ENCODE peak calls at places on chromosome 5, in seven cellular contexts. One of them, this sample, is unnamed.

GRCh38 chr5:66742083-66742895 is 146.1 kb downstream of the MAST4 start:
- DNase-seq in left cardiac atrium: peak
- DNase-seq in occipital lobe: no peak
- DNase-seq in stimulated activated CD4-positive, alpha-beta T cell treated with anti-CD3 and anti-CD28 coated beads, Interleukin-1b, Interleukin-23, amount 100 ng/mL, for 48 hours: no peak
- DNase-seq in stimulated activated effector memory CD8-positive, alpha-beta T cell treated with anti-CD3 and anti-CD28 coated beads, Interleukin-12 subunit alpha, Interleukin-12 subunit beta, amount 100 ng/mL, for 72 hours: no peak
- DNase-seq in CD8-positive, alpha-beta memory T cell: no peak
- DNase-seq in left ventricle myocardium superior: peak
- DNase-seq in this sample: no peak

GRCh38 chr5:68656936-68657857 is 436.6 kb upstream of the SLC30A5 start:
- DNase-seq in stimulated activated CD4-positive, alpha-beta T cell treated with anti-CD3 and anti-CD28 coated beads, Interleukin-1b, Interleukin-23, amount 100 ng/mL, for 48 hours: no peak
- DNase-seq in stimulated activated effector memory CD8-positive, alpha-beta T cell treated with anti-CD3 and anti-CD28 coated beads, Interleukin-12 subunit alpha, Interleukin-12 subunit beta, amount 100 ng/mL, for 72 hours: no peak
- DNase-seq in left cardiac atrium: no peak
- DNase-seq in occipital lobe: no peak
- DNase-seq in CD8-positive, alpha-beta memory T cell: no peak
- DNase-seq in left ventricle myocardium superior: no peak
- DNase-seq in this sample: no peak

GRCh38 chr5:154309361-154309725 is 118.8 kb downstream of the GALNT10 start:
- DNase-seq in left ventricle myocardium superior: no peak
- DNase-seq in left cardiac atrium: no peak
- DNase-seq in occipital lobe: no peak
- DNase-seq in stimulated activated effector memory CD8-positive, alpha-beta T cell treated with anti-CD3 and anti-CD28 coated beads, Interleukin-12 subunit alpha, Interleukin-12 subunit beta, amount 100 ng/mL, for 72 hours: no peak
- DNase-seq in stimulated activated CD4-positive, alpha-beta T cell treated with anti-CD3 and anti-CD28 coated beads, Interleukin-1b, Interleukin-23, amount 100 ng/mL, for 48 hours: no peak
- DNase-seq in CD8-positive, alpha-beta memory T cell: no peak
- DNase-seq in this sample: no peak

GRCh38 chr5:35230043-35230611 is at the start of gene PRLR:
- DNase-seq in stimulated activated CD4-positive, alpha-beta T cell treated with anti-CD3 and anti-CD28 coated beads, Interleukin-1b, Interleukin-23, amount 100 ng/mL, for 48 hours: no peak
- DNase-seq in left cardiac atrium: peak
- DNase-seq in occipital lobe: no peak
- DNase-seq in stimulated activated effector memory CD8-positive, alpha-beta T cell treated with anti-CD3 and anti-CD28 coated beads, Interleukin-12 subunit alpha, Interleukin-12 subunit beta, amount 100 ng/mL, for 72 hours: no peak
- DNase-seq in left ventricle myocardium superior: peak
- DNase-seq in CD8-positive, alpha-beta memory T cell: no peak
- DNase-seq in this sample: no peak

GRCh38 chr5:172594867-172595466 is 46.1 kb upstream of the NEURL1B start:
- DNase-seq in stimulated activated CD4-positive, alpha-beta T cell treated with anti-CD3 and anti-CD28 coated beads, Interleukin-1b, Interleukin-23, amount 100 ng/mL, for 48 hours: no peak
- DNase-seq in occipital lobe: no peak
- DNase-seq in left ventricle myocardium superior: no peak
- DNase-seq in CD8-positive, alpha-beta memory T cell: no peak
- DNase-seq in left cardiac atrium: no peak
- DNase-seq in stimulated activated effector memory CD8-positive, alpha-beta T cell treated with anti-CD3 and anti-CD28 coated beads, Interleukin-12 subunit alpha, Interleukin-12 subunit beta, amount 100 ng/mL, for 72 hours: no peak
- DNase-seq in this sample: no peak

GRCh38 chr5:108125771-108126511 is 256.0 kb downstream of the FBXL17 start:
- DNase-seq in left cardiac atrium: no peak
- DNase-seq in CD8-positive, alpha-beta memory T cell: no peak
- DNase-seq in left ventricle myocardium superior: no peak
- DNase-seq in occipital lobe: no peak
- DNase-seq in stimulated activated CD4-positive, alpha-beta T cell treated with anti-CD3 and anti-CD28 coated beads, Interleukin-1b, Interleukin-23, amount 100 ng/mL, for 48 hours: no peak
- DNase-seq in stimulated activated effector memory CD8-positive, alpha-beta T cell treated with anti-CD3 and anti-CD28 coated beads, Interleukin-12 subunit alpha, Interleukin-12 subunit beta, amount 100 ng/mL, for 72 hours: no peak
- DNase-seq in this sample: no peak

GRCh38 chr5:36982146-36982545 is 105.6 kb downstream of the NIPBL start:
- DNase-seq in stimulated activated effector memory CD8-positive, alpha-beta T cell treated with anti-CD3 and anti-CD28 coated beads, Interleukin-12 subunit alpha, Interleukin-12 subunit beta, amount 100 ng/mL, for 72 hours: no peak
- DNase-seq in left cardiac atrium: no peak
- DNase-seq in stimulated activated CD4-positive, alpha-beta T cell treated with anti-CD3 and anti-CD28 coated beads, Interleukin-1b, Interleukin-23, amount 100 ng/mL, for 48 hours: no peak
- DNase-seq in CD8-positive, alpha-beta memory T cell: no peak
- DNase-seq in occipital lobe: no peak
- DNase-seq in left ventricle myocardium superior: no peak
- DNase-seq in this sample: no peak

GRCh38 chr5:74903165-74903787 is 37.1 kb upstream of the FAM169A start:
- DNase-seq in CD8-positive, alpha-beta memory T cell: peak
- DNase-seq in left cardiac atrium: no peak
- DNase-seq in occipital lobe: no peak
- DNase-seq in stimulated activated CD4-positive, alpha-beta T cell treated with anti-CD3 and anti-CD28 coated beads, Interleukin-1b, Interleukin-23, amount 100 ng/mL, for 48 hours: peak
- DNase-seq in stimulated activated effector memory CD8-positive, alpha-beta T cell treated with anti-CD3 and anti-CD28 coated beads, Interleukin-12 subunit alpha, Interleukin-12 subunit beta, amount 100 ng/mL, for 72 hours: no peak
- DNase-seq in left ventricle myocardium superior: peak
- DNase-seq in this sample: no peak

GRCh38 chr5:15004506-15004905 is 132.9 kb upstream of the ANKH start:
- DNase-seq in left cardiac atrium: no peak
- DNase-seq in stimulated activated effector memory CD8-positive, alpha-beta T cell treated with anti-CD3 and anti-CD28 coated beads, Interleukin-12 subunit alpha, Interleukin-12 subunit beta, amount 100 ng/mL, for 72 hours: no peak
- DNase-seq in left ventricle myocardium superior: no peak
- DNase-seq in stimulated activated CD4-positive, alpha-beta T cell treated with anti-CD3 and anti-CD28 coated beads, Interleukin-1b, Interleukin-23, amount 100 ng/mL, for 48 hours: no peak
- DNase-seq in CD8-positive, alpha-beta memory T cell: no peak
- DNase-seq in occipital lobe: no peak
- DNase-seq in this sample: no peak

GRCh38 chr5:73853091-73853490 is 227.1 kb downstream of the ARHGEF28 start:
- DNase-seq in left cardiac atrium: no peak
- DNase-seq in stimulated activated effector memory CD8-positive, alpha-beta T cell treated with anti-CD3 and anti-CD28 coated beads, Interleukin-12 subunit alpha, Interleukin-12 subunit beta, amount 100 ng/mL, for 72 hours: no peak
- DNase-seq in occipital lobe: no peak
- DNase-seq in CD8-positive, alpha-beta memory T cell: no peak
- DNase-seq in stimulated activated CD4-positive, alpha-beta T cell treated with anti-CD3 and anti-CD28 coated beads, Interleukin-1b, Interleukin-23, amount 100 ng/mL, for 48 hours: no peak
- DNase-seq in left ventricle myocardium superior: no peak
- DNase-seq in this sample: no peak

GRCh38 chr5:59579101-59579885 is 314.2 kb downstream of the PDE4D start:
- DNase-seq in stimulated activated effector memory CD8-positive, alpha-beta T cell treated with anti-CD3 and anti-CD28 coated beads, Interleukin-12 subunit alpha, Interleukin-12 subunit beta, amount 100 ng/mL, for 72 hours: no peak
- DNase-seq in left cardiac atrium: no peak
- DNase-seq in occipital lobe: no peak
- DNase-seq in left ventricle myocardium superior: no peak
- DNase-seq in CD8-positive, alpha-beta memory T cell: no peak
- DNase-seq in stimulated activated CD4-positive, alpha-beta T cell treated with anti-CD3 and anti-CD28 coated beads, Interleukin-1b, Interleukin-23, amount 100 ng/mL, for 48 hours: no peak
- DNase-seq in this sample: no peak

GRCh38 chr5:140239939-140240700 is 62.8 kb downstream of the PFDN1 start:
- DNase-seq in stimulated activated CD4-positive, alpha-beta T cell treated with anti-CD3 and anti-CD28 coated beads, Interleukin-1b, Interleukin-23, amount 100 ng/mL, for 48 hours: peak
- DNase-seq in left cardiac atrium: peak
- DNase-seq in occipital lobe: peak
- DNase-seq in stimulated activated effector memory CD8-positive, alpha-beta T cell treated with anti-CD3 and anti-CD28 coated beads, Interleukin-12 subunit alpha, Interleukin-12 subunit beta, amount 100 ng/mL, for 72 hours: peak
- DNase-seq in left ventricle myocardium superior: peak
- DNase-seq in CD8-positive, alpha-beta memory T cell: peak
- DNase-seq in this sample: peak

GRCh38 chr5:2917093-2917492 is 165.6 kb upstream of the IRX2 start:
- DNase-seq in stimulated activated effector memory CD8-positive, alpha-beta T cell treated with anti-CD3 and anti-CD28 coated beads, Interleukin-12 subunit alpha, Interleukin-12 subunit beta, amount 100 ng/mL, for 72 hours: no peak
- DNase-seq in left cardiac atrium: no peak
- DNase-seq in stimulated activated CD4-positive, alpha-beta T cell treated with anti-CD3 and anti-CD28 coated beads, Interleukin-1b, Interleukin-23, amount 100 ng/mL, for 48 hours: no peak
- DNase-seq in occipital lobe: no peak
- DNase-seq in CD8-positive, alpha-beta memory T cell: no peak
- DNase-seq in left ventricle myocardium superior: no peak
- DNase-seq in this sample: no peak

GRCh38 chr5:120465281-120465961 is 1.3 kb downstream of the PRR16 start:
- DNase-seq in left cardiac atrium: peak
- DNase-seq in occipital lobe: peak
- DNase-seq in CD8-positive, alpha-beta memory T cell: no peak
- DNase-seq in stimulated activated CD4-positive, alpha-beta T cell treated with anti-CD3 and anti-CD28 coated beads, Interleukin-1b, Interleukin-23, amount 100 ng/mL, for 48 hours: no peak
- DNase-seq in left ventricle myocardium superior: peak
- DNase-seq in stimulated activated effector memory CD8-positive, alpha-beta T cell treated with anti-CD3 and anti-CD28 coated beads, Interleukin-12 subunit alpha, Interleukin-12 subunit beta, amount 100 ng/mL, for 72 hours: no peak
- DNase-seq in this sample: no peak

GRCh38 chr5:33850100-33850594 is 41.6 kb downstream of the ADAMTS12 start:
- DNase-seq in stimulated activated effector memory CD8-positive, alpha-beta T cell treated with anti-CD3 and anti-CD28 coated beads, Interleukin-12 subunit alpha, Interleukin-12 subunit beta, amount 100 ng/mL, for 72 hours: no peak
- DNase-seq in CD8-positive, alpha-beta memory T cell: peak
- DNase-seq in left cardiac atrium: no peak
- DNase-seq in occipital lobe: no peak
- DNase-seq in stimulated activated CD4-positive, alpha-beta T cell treated with anti-CD3 and anti-CD28 coated beads, Interleukin-1b, Interleukin-23, amount 100 ng/mL, for 48 hours: peak
- DNase-seq in left ventricle myocardium superior: no peak
- DNase-seq in this sample: peak

GRCh38 chr5:98965226-98965625 is 36.4 kb upstream of the CHD1 start:
- DNase-seq in occipital lobe: no peak
- DNase-seq in left cardiac atrium: no peak
- DNase-seq in stimulated activated effector memory CD8-positive, alpha-beta T cell treated with anti-CD3 and anti-CD28 coated beads, Interleukin-12 subunit alpha, Interleukin-12 subunit beta, amount 100 ng/mL, for 72 hours: no peak
- DNase-seq in left ventricle myocardium superior: no peak
- DNase-seq in stimulated activated CD4-positive, alpha-beta T cell treated with anti-CD3 and anti-CD28 coated beads, Interleukin-1b, Interleukin-23, amount 100 ng/mL, for 48 hours: no peak
- DNase-seq in CD8-positive, alpha-beta memory T cell: no peak
- DNase-seq in this sample: no peak

GRCh38 chr5:126044931-126045565 is 378.2 kb upstream of the GRAMD2B start:
- DNase-seq in left cardiac atrium: no peak
- DNase-seq in occipital lobe: no peak
- DNase-seq in stimulated activated CD4-positive, alpha-beta T cell treated with anti-CD3 and anti-CD28 coated beads, Interleukin-1b, Interleukin-23, amount 100 ng/mL, for 48 hours: no peak
- DNase-seq in stimulated activated effector memory CD8-positive, alpha-beta T cell treated with anti-CD3 and anti-CD28 coated beads, Interleukin-12 subunit alpha, Interleukin-12 subunit beta, amount 100 ng/mL, for 72 hours: no peak
- DNase-seq in left ventricle myocardium superior: no peak
- DNase-seq in CD8-positive, alpha-beta memory T cell: no peak
- DNase-seq in this sample: no peak

GRCh38 chr5:98428806-98429205 is 344.7 kb upstream of the RGMB start:
- DNase-seq in left ventricle myocardium superior: no peak
- DNase-seq in occipital lobe: no peak
- DNase-seq in stimulated activated effector memory CD8-positive, alpha-beta T cell treated with anti-CD3 and anti-CD28 coated beads, Interleukin-12 subunit alpha, Interleukin-12 subunit beta, amount 100 ng/mL, for 72 hours: no peak
- DNase-seq in stimulated activated CD4-positive, alpha-beta T cell treated with anti-CD3 and anti-CD28 coated beads, Interleukin-1b, Interleukin-23, amount 100 ng/mL, for 48 hours: no peak
- DNase-seq in left cardiac atrium: no peak
- DNase-seq in CD8-positive, alpha-beta memory T cell: no peak
- DNase-seq in this sample: no peak

GRCh38 chr5:160213537-160213936 is 15.8 kb upstream of the FABP6 start:
- DNase-seq in occipital lobe: no peak
- DNase-seq in left ventricle myocardium superior: no peak
- DNase-seq in stimulated activated CD4-positive, alpha-beta T cell treated with anti-CD3 and anti-CD28 coated beads, Interleukin-1b, Interleukin-23, amount 100 ng/mL, for 48 hours: no peak
- DNase-seq in stimulated activated effector memory CD8-positive, alpha-beta T cell treated with anti-CD3 and anti-CD28 coated beads, Interleukin-12 subunit alpha, Interleukin-12 subunit beta, amount 100 ng/mL, for 72 hours: no peak
- DNase-seq in left cardiac atrium: no peak
- DNase-seq in CD8-positive, alpha-beta memory T cell: no peak
- DNase-seq in this sample: no peak

GRCh38 chr5:141477815-141478214 is 2.0 kb downstream of the PCDHGC3 start:
- DNase-seq in left cardiac atrium: no peak
- DNase-seq in left ventricle myocardium superior: no peak
- DNase-seq in occipital lobe: no peak
- DNase-seq in stimulated activated CD4-positive, alpha-beta T cell treated with anti-CD3 and anti-CD28 coated beads, Interleukin-1b, Interleukin-23, amount 100 ng/mL, for 48 hours: no peak
- DNase-seq in stimulated activated effector memory CD8-positive, alpha-beta T cell treated with anti-CD3 and anti-CD28 coated beads, Interleukin-12 subunit alpha, Interleukin-12 subunit beta, amount 100 ng/mL, for 72 hours: no peak
- DNase-seq in CD8-positive, alpha-beta memory T cell: no peak
- DNase-seq in this sample: no peak

GRCh38 chr5:112869948-112870347 is 8.9 kb downstream of the SRP19 start:
- DNase-seq in CD8-positive, alpha-beta memory T cell: no peak
- DNase-seq in left cardiac atrium: no peak
- DNase-seq in stimulated activated CD4-positive, alpha-beta T cell treated with anti-CD3 and anti-CD28 coated beads, Interleukin-1b, Interleukin-23, amount 100 ng/mL, for 48 hours: no peak
- DNase-seq in stimulated activated effector memory CD8-positive, alpha-beta T cell treated with anti-CD3 and anti-CD28 coated beads, Interleukin-12 subunit alpha, Interleukin-12 subunit beta, amount 100 ng/mL, for 72 hours: no peak
- DNase-seq in occipital lobe: no peak
- DNase-seq in left ventricle myocardium superior: no peak
- DNase-seq in this sample: no peak

GRCh38 chr5:138491284-138491648 is 26.0 kb downstream of the EGR1 start:
- DNase-seq in stimulated activated effector memory CD8-positive, alpha-beta T cell treated with anti-CD3 and anti-CD28 coated beads, Interleukin-12 subunit alpha, Interleukin-12 subunit beta, amount 100 ng/mL, for 72 hours: no peak
- DNase-seq in stimulated activated CD4-positive, alpha-beta T cell treated with anti-CD3 and anti-CD28 coated beads, Interleukin-1b, Interleukin-23, amount 100 ng/mL, for 48 hours: no peak
- DNase-seq in CD8-positive, alpha-beta memory T cell: no peak
- DNase-seq in occipital lobe: no peak
- DNase-seq in left cardiac atrium: no peak
- DNase-seq in left ventricle myocardium superior: no peak
- DNase-seq in this sample: no peak

GRCh38 chr5:123690821-123691220 is 178.8 kb downstream of the CSNK1G3 start:
- DNase-seq in stimulated activated CD4-positive, alpha-beta T cell treated with anti-CD3 and anti-CD28 coated beads, Interleukin-1b, Interleukin-23, amount 100 ng/mL, for 48 hours: no peak
- DNase-seq in stimulated activated effector memory CD8-positive, alpha-beta T cell treated with anti-CD3 and anti-CD28 coated beads, Interleukin-12 subunit alpha, Interleukin-12 subunit beta, amount 100 ng/mL, for 72 hours: no peak
- DNase-seq in occipital lobe: no peak
- DNase-seq in left cardiac atrium: no peak
- DNase-seq in CD8-positive, alpha-beta memory T cell: no peak
- DNase-seq in left ventricle myocardium superior: no peak
- DNase-seq in this sample: no peak

GRCh38 chr5:2751592-2752021 is at the start of gene IRX2:
- DNase-seq in CD8-positive, alpha-beta memory T cell: no peak
- DNase-seq in stimulated activated effector memory CD8-positive, alpha-beta T cell treated with anti-CD3 and anti-CD28 coated beads, Interleukin-12 subunit alpha, Interleukin-12 subunit beta, amount 100 ng/mL, for 72 hours: no peak
- DNase-seq in stimulated activated CD4-positive, alpha-beta T cell treated with anti-CD3 and anti-CD28 coated beads, Interleukin-1b, Interleukin-23, amount 100 ng/mL, for 48 hours: no peak
- DNase-seq in left cardiac atrium: peak
- DNase-seq in occipital lobe: no peak
- DNase-seq in left ventricle myocardium superior: peak
- DNase-seq in this sample: no peak

GRCh38 chr5:119049824-119050449 is 20.9 kb upstream of the DMXL1 start:
- DNase-seq in occipital lobe: no peak
- DNase-seq in stimulated activated CD4-positive, alpha-beta T cell treated with anti-CD3 and anti-CD28 coated beads, Interleukin-1b, Interleukin-23, amount 100 ng/mL, for 48 hours: no peak
- DNase-seq in left ventricle myocardium superior: no peak
- DNase-seq in left cardiac atrium: no peak
- DNase-seq in CD8-positive, alpha-beta memory T cell: no peak
- DNase-seq in stimulated activated effector memory CD8-positive, alpha-beta T cell treated with anti-CD3 and anti-CD28 coated beads, Interleukin-12 subunit alpha, Interleukin-12 subunit beta, amount 100 ng/mL, for 72 hours: no peak
- DNase-seq in this sample: no peak

GRCh38 chr5:169223595-169223953 is 77.4 kb downstream of the SLIT3 start:
- DNase-seq in stimulated activated effector memory CD8-positive, alpha-beta T cell treated with anti-CD3 and anti-CD28 coated beads, Interleukin-12 subunit alpha, Interleukin-12 subunit beta, amount 100 ng/mL, for 72 hours: no peak
- DNase-seq in left ventricle myocardium superior: no peak
- DNase-seq in left cardiac atrium: no peak
- DNase-seq in occipital lobe: no peak
- DNase-seq in CD8-positive, alpha-beta memory T cell: no peak
- DNase-seq in stimulated activated CD4-positive, alpha-beta T cell treated with anti-CD3 and anti-CD28 coated beads, Interleukin-1b, Interleukin-23, amount 100 ng/mL, for 48 hours: no peak
- DNase-seq in this sample: no peak

GRCh38 chr5:59187772-59188347 is 605.0 kb downstream of the RAB3C start:
- DNase-seq in left cardiac atrium: no peak
- DNase-seq in stimulated activated effector memory CD8-positive, alpha-beta T cell treated with anti-CD3 and anti-CD28 coated beads, Interleukin-12 subunit alpha, Interleukin-12 subunit beta, amount 100 ng/mL, for 72 hours: no peak
- DNase-seq in stimulated activated CD4-positive, alpha-beta T cell treated with anti-CD3 and anti-CD28 coated beads, Interleukin-1b, Interleukin-23, amount 100 ng/mL, for 48 hours: no peak
- DNase-seq in CD8-positive, alpha-beta memory T cell: no peak
- DNase-seq in occipital lobe: no peak
- DNase-seq in left ventricle myocardium superior: no peak
- DNase-seq in this sample: no peak

GRCh38 chr5:115551415-115551814 is 6.8 kb upstream of the FEM1C start:
- DNase-seq in occipital lobe: no peak
- DNase-seq in left ventricle myocardium superior: no peak
- DNase-seq in stimulated activated CD4-positive, alpha-beta T cell treated with anti-CD3 and anti-CD28 coated beads, Interleukin-1b, Interleukin-23, amount 100 ng/mL, for 48 hours: no peak
- DNase-seq in stimulated activated effector memory CD8-positive, alpha-beta T cell treated with anti-CD3 and anti-CD28 coated beads, Interleukin-12 subunit alpha, Interleukin-12 subunit beta, amount 100 ng/mL, for 72 hours: no peak
- DNase-seq in CD8-positive, alpha-beta memory T cell: no peak
- DNase-seq in left cardiac atrium: no peak
- DNase-seq in this sample: no peak

GRCh38 chr5:18984559-18985080 is 1003.4 kb downstream of the CDH18 start:
- DNase-seq in stimulated activated CD4-positive, alpha-beta T cell treated with anti-CD3 and anti-CD28 coated beads, Interleukin-1b, Interleukin-23, amount 100 ng/mL, for 48 hours: no peak
- DNase-seq in left ventricle myocardium superior: no peak
- DNase-seq in CD8-positive, alpha-beta memory T cell: no peak
- DNase-seq in stimulated activated effector memory CD8-positive, alpha-beta T cell treated with anti-CD3 and anti-CD28 coated beads, Interleukin-12 subunit alpha, Interleukin-12 subunit beta, amount 100 ng/mL, for 72 hours: no peak
- DNase-seq in left cardiac atrium: no peak
- DNase-seq in occipital lobe: no peak
- DNase-seq in this sample: no peak

GRCh38 chr5:104048231-104048630 is 485.6 kb upstream of the NUDT12 start:
- DNase-seq in left ventricle myocardium superior: no peak
- DNase-seq in left cardiac atrium: no peak
- DNase-seq in CD8-positive, alpha-beta memory T cell: no peak
- DNase-seq in occipital lobe: no peak
- DNase-seq in stimulated activated CD4-positive, alpha-beta T cell treated with anti-CD3 and anti-CD28 coated beads, Interleukin-1b, Interleukin-23, amount 100 ng/mL, for 48 hours: no peak
- DNase-seq in stimulated activated effector memory CD8-positive, alpha-beta T cell treated with anti-CD3 and anti-CD28 coated beads, Interleukin-12 subunit alpha, Interleukin-12 subunit beta, amount 100 ng/mL, for 72 hours: no peak
- DNase-seq in this sample: no peak

GRCh38 chr5:74536658-74537057 is 103.9 kb downstream of the ENC1 start:
- DNase-seq in left cardiac atrium: no peak
- DNase-seq in stimulated activated effector memory CD8-positive, alpha-beta T cell treated with anti-CD3 and anti-CD28 coated beads, Interleukin-12 subunit alpha, Interleukin-12 subunit beta, amount 100 ng/mL, for 72 hours: no peak
- DNase-seq in occipital lobe: no peak
- DNase-seq in stimulated activated CD4-positive, alpha-beta T cell treated with anti-CD3 and anti-CD28 coated beads, Interleukin-1b, Interleukin-23, amount 100 ng/mL, for 48 hours: no peak
- DNase-seq in left ventricle myocardium superior: no peak
- DNase-seq in CD8-positive, alpha-beta memory T cell: no peak
- DNase-seq in this sample: no peak

GRCh38 chr5:132447196-132447595 is 43.4 kb downstream of the IRF1 start:
- DNase-seq in left ventricle myocardium superior: no peak
- DNase-seq in left cardiac atrium: no peak
- DNase-seq in stimulated activated effector memory CD8-positive, alpha-beta T cell treated with anti-CD3 and anti-CD28 coated beads, Interleukin-12 subunit alpha, Interleukin-12 subunit beta, amount 100 ng/mL, for 72 hours: no peak
- DNase-seq in CD8-positive, alpha-beta memory T cell: no peak
- DNase-seq in occipital lobe: no peak
- DNase-seq in stimulated activated CD4-positive, alpha-beta T cell treated with anti-CD3 and anti-CD28 coated beads, Interleukin-1b, Interleukin-23, amount 100 ng/mL, for 48 hours: no peak
- DNase-seq in this sample: no peak

GRCh38 chr5:134079748-134080581 is 34.5 kb upstream of the TCF7 start:
- DNase-seq in left ventricle myocardium superior: no peak
- DNase-seq in occipital lobe: no peak
- DNase-seq in CD8-positive, alpha-beta memory T cell: peak
- DNase-seq in left cardiac atrium: no peak
- DNase-seq in stimulated activated CD4-positive, alpha-beta T cell treated with anti-CD3 and anti-CD28 coated beads, Interleukin-1b, Interleukin-23, amount 100 ng/mL, for 48 hours: peak
- DNase-seq in stimulated activated effector memory CD8-positive, alpha-beta T cell treated with anti-CD3 and anti-CD28 coated beads, Interleukin-12 subunit alpha, Interleukin-12 subunit beta, amount 100 ng/mL, for 72 hours: no peak
- DNase-seq in this sample: peak

GRCh38 chr5:40781843-40782409 is 16.2 kb downstream of the PRKAA1 start:
- DNase-seq in left ventricle myocardium superior: no peak
- DNase-seq in stimulated activated effector memory CD8-positive, alpha-beta T cell treated with anti-CD3 and anti-CD28 coated beads, Interleukin-12 subunit alpha, Interleukin-12 subunit beta, amount 100 ng/mL, for 72 hours: no peak
- DNase-seq in occipital lobe: no peak
- DNase-seq in CD8-positive, alpha-beta memory T cell: no peak
- DNase-seq in left cardiac atrium: peak
- DNase-seq in stimulated activated CD4-positive, alpha-beta T cell treated with anti-CD3 and anti-CD28 coated beads, Interleukin-1b, Interleukin-23, amount 100 ng/mL, for 48 hours: no peak
- DNase-seq in this sample: no peak